ENCODE peak calls at places on chromosomes 3 and 15, in five cellular contexts. One of them, this sample, is unnamed.

GRCh38 chr3:122609798-122610559 is 32.5 kb downstream of the PARP15 start:
- DNase-seq in G401: no peak
- DNase-seq in fibroblast of lung: peak; percentile 84
- DNase-seq in AG09319: peak; percentile 18
- DNase-seq in HFF-Myc: peak; percentile 43
- DNase-seq in this sample: peak; percentile 70

GRCh38 chr3:23435318-23435717 is 232.2 kb downstream of the UBE2E2 start:
- DNase-seq in G401: no peak
- DNase-seq in fibroblast of lung: peak; percentile 26
- DNase-seq in AG09319: no peak
- DNase-seq in HFF-Myc: no peak
- DNase-seq in this sample: no peak

GRCh38 chr15:88621789-88622604 is 857 bp downstream of the AEN start:
- DNase-seq in G401: no peak
- DNase-seq in fibroblast of lung: peak; percentile 61
- DNase-seq in AG09319: no peak
- DNase-seq in HFF-Myc: no peak
- DNase-seq in this sample: no peak

GRCh38 chr3:21645121-21645897 is 105.7 kb downstream of the ZNF385D start:
- DNase-seq in G401: no peak
- DNase-seq in fibroblast of lung: peak; percentile 85
- DNase-seq in AG09319: no peak
- DNase-seq in HFF-Myc: no peak
- DNase-seq in this sample: no peak

GRCh38 chr3:15520185-15520584 is 1.3 kb downstream of the COLQ start:
- DNase-seq in G401: no peak
- DNase-seq in fibroblast of lung: no peak
- DNase-seq in AG09319: no peak
- DNase-seq in HFF-Myc: no peak
- DNase-seq in this sample: peak; percentile 57

GRCh38 chr15:44782516-44782915 is 46.2 kb downstream of the TRIM69 start:
- DNase-seq in G401: no peak
- DNase-seq in fibroblast of lung: peak; percentile 57
- DNase-seq in AG09319: no peak
- DNase-seq in HFF-Myc: no peak
- DNase-seq in this sample: no peak

GRCh38 chr15:50051811-50052419 is 67.1 kb downstream of the ATP8B4 start:
- DNase-seq in G401: peak; percentile 40
- DNase-seq in fibroblast of lung: peak; percentile 76
- DNase-seq in AG09319: peak; percentile 69
- DNase-seq in HFF-Myc: peak; percentile 61
- DNase-seq in this sample: peak; percentile 66

GRCh38 chr15:32867313-32867626 is 149.5 kb downstream of the GREM1 start:
- DNase-seq in G401: no peak
- DNase-seq in fibroblast of lung: peak; percentile 95
- DNase-seq in AG09319: no peak
- DNase-seq in HFF-Myc: no peak
- DNase-seq in this sample: no peak

GRCh38 chr3:69563968-69564367 is 175.3 kb upstream of the MITF start:
- DNase-seq in G401: no peak
- DNase-seq in fibroblast of lung: no peak
- DNase-seq in AG09319: no peak
- DNase-seq in HFF-Myc: no peak
- DNase-seq in this sample: no peak

GRCh38 chr15:89115547-89115946 is 27.3 kb downstream of the ABHD2 start:
- DNase-seq in G401: peak; percentile 89
- DNase-seq in fibroblast of lung: peak; percentile 33
- DNase-seq in AG09319: no peak
- DNase-seq in HFF-Myc: no peak
- DNase-seq in this sample: no peak

GRCh38 chr3:113277886-113278598 is 66.7 kb downstream of the BOC start:
- DNase-seq in G401: no peak
- DNase-seq in fibroblast of lung: no peak
- DNase-seq in AG09319: no peak
- DNase-seq in HFF-Myc: no peak
- DNase-seq in this sample: no peak

GRCh38 chr15:71440479-71441071 is 325.3 kb downstream of the THSD4 start:
- DNase-seq in G401: peak; percentile 67
- DNase-seq in fibroblast of lung: peak; percentile 66
- DNase-seq in AG09319: peak; percentile 46
- DNase-seq in HFF-Myc: peak; percentile 58
- DNase-seq in this sample: peak; percentile 40

This sample was measured in foreskin melanocyte.